ENCODE peak calls at places on chromosomes 12 and 14, in four cellular contexts. X is H54, P is RWPE1, C is NCI-H524. V is an unnamed sample.

GRCh38 chr12:85796001-85796400 is 40.2 kb downstream of the RASSF9 start:
- DNase-seq in P (no peak), C (no peak), X (no peak), V (no peak)

GRCh38 chr12:69284131-69284530 is 44.8 kb downstream of the CPSF6 start:
- DNase-seq in P (peak; percentile 52), X (peak; percentile 29), C (peak; percentile 30), V (peak; percentile 93)

GRCh38 chr12:95213119-95213518 is 4.1 kb downstream of the FGD6 start:
- DNase-seq in C (no peak), P (no peak), X (no peak), V (no peak)

GRCh38 chr12:21773263-21773741 is 1.2 kb downstream of the KCNJ8 start:
- DNase-seq in X (no peak), P (no peak), C (no peak), V (peak; percentile 87)

GRCh38 chr12:26971963-26972362 is 33.7 kb downstream of the FGFR1OP2 start:
- DNase-seq in C (no peak), P (no peak), X (no peak), V (no peak)

GRCh38 chr12:131102493-131102931 is 148.8 kb downstream of the ADGRD1 start:
- DNase-seq in P (no peak), X (no peak), C (no peak), V (no peak)

GRCh38 chr14:100666851-100667250 is 59.8 kb upstream of the DLK1 start:
- DNase-seq in X (no peak), C (no peak), P (no peak), V (no peak)

GRCh38 chr14:53019391-53019790 is 68.5 kb upstream of the FERMT2 start:
- DNase-seq in X (no peak), P (no peak), C (no peak), V (no peak)

GRCh38 chr14:50800032-50800431 is 30.9 kb downstream of the NIN start:
- DNase-seq in C (no peak), X (no peak), P (no peak), V (no peak)

GRCh38 chr12:96035283-96036236 is at the start of gene LTA4H:
- DNase-seq in P (peak; percentile 95), C (peak; percentile 98), X (peak; percentile 79), V (peak; percentile 100)

GRCh38 chr12:30691122-30691879 is 4.4 kb downstream of the IPO8 start:
- DNase-seq in C (no peak), P (peak; percentile 77), X (peak; percentile 45), V (no peak)

GRCh38 chr12:119036878-119037493 is 55.6 kb downstream of the SRRM4 start:
- DNase-seq in C (peak; percentile 50), X (peak; percentile 14), P (no peak), V (peak; percentile 82)

GRCh38 chr12:109944975-109945374 is 44.9 kb downstream of the TCHP start:
- DNase-seq in C (no peak), P (no peak), X (no peak), V (peak; percentile 92)

GRCh38 chr12:57175428-57176138 is 28.2 kb upstream of the LRP1-AS start:
- DNase-seq in P (peak; percentile 95), X (peak; percentile 33), C (no peak), V (peak; percentile 94)

GRCh38 chr12:54304187-54304810 is 3.5 kb upstream of the NFE2 start:
- DNase-seq in C (no peak), X (peak; percentile 59), P (peak; percentile 74), V (peak; percentile 49)

GRCh38 chr12:23857201-23857600 is 92.3 kb downstream of the SOX5 start:
- DNase-seq in X (no peak), C (no peak), P (no peak), V (no peak)

GRCh38 chr14:76956253-76957090 is 72.0 kb downstream of the IRF2BPL start:
- DNase-seq in X (peak; percentile 56), P (peak; percentile 82), C (peak; percentile 96), V (peak; percentile 98)

GRCh38 chr12:32120419-32120818 is 13.8 kb downstream of the BICD1 start:
- DNase-seq in C (no peak), X (no peak), P (no peak), V (peak; percentile 83)

GRCh38 chr12:30108666-30109065 is 324.9 kb upstream of the TMTC1 start:
- DNase-seq in X (no peak), C (no peak), P (no peak), V (no peak)

GRCh38 chr12:80472912-80473500 is 29.0 kb downstream of the PTPRQ start:
- DNase-seq in C (no peak), X (no peak), P (peak; percentile 24), V (peak; percentile 68)

GRCh38 chr12:116603516-116603915 is 44.3 kb downstream of the MAP1LC3B2 start:
- DNase-seq in X (no peak), C (peak; percentile 55), P (no peak), V (peak; percentile 35)

GRCh38 chr12:51630256-51630880 is 39.3 kb downstream of the SCN8A start:
- DNase-seq in X (no peak), C (no peak), P (no peak), V (no peak)

GRCh38 chr14:105049753-105050550 is 15.3 kb downstream of the GPR132 start:
- DNase-seq in P (no peak), X (no peak), C (no peak), V (no peak)

GRCh38 chr12:120276734-120277133 is 11.2 kb upstream of the PXN start:
- DNase-seq in P (no peak), C (no peak), X (no peak), V (no peak)

GRCh38 chr12:57614178-57614947 is 3.1 kb downstream of the ARHGEF25 start:
- DNase-seq in X (no peak), P (no peak), C (peak; percentile 19), V (peak; percentile 89)

GRCh38 chr12:76037130-76038105 is 5.8 kb upstream of the PHLDA1 start:
- DNase-seq in P (peak; percentile 34), C (peak; percentile 41), X (no peak), V (peak; percentile 90)

GRCh38 chr14:105144666-105145380 is 23.8 kb downstream of the JAG2 start:
- DNase-seq in X (no peak), C (no peak), P (no peak), V (no peak)

GRCh38 chr14:21350539-21350938 is 33.3 kb downstream of the SUPT16H start:
- DNase-seq in P (no peak), C (peak; percentile 82), X (no peak), V (no peak)

GRCh38 chr12:67705394-67706370 is 57.1 kb downstream of the DYRK2 start:
- DNase-seq in P (no peak), X (no peak), C (no peak), V (no peak)

GRCh38 chr12:25208554-25208953 is 13.5 kb downstream of the ETFRF1 start:
- DNase-seq in P (no peak), C (no peak), X (no peak), V (no peak)

GRCh38 chr12:65923228-65923627 is 98.9 kb downstream of the HMGA2 start:
- DNase-seq in P (no peak), C (no peak), X (no peak), V (no peak)